ENCODE peak calls at places on chromosomes 13 and 19, in four cellular contexts. One of them, this sample, is unnamed.

GRCh38 chr13:35502456-35502855 is 26.0 kb upstream of the MAB21L1 start:
- DNase-seq in HCT116: no peak
- DNase-seq in HepG2: no peak
- DNase-seq in K562: no peak
- DNase-seq in this sample: no peak

GRCh38 chr19:2974342-2974932 is 2.9 kb upstream of the TLE6 start:
- DNase-seq in HCT116: no peak
- DNase-seq in HepG2: no peak
- DNase-seq in K562: peak
- DNase-seq in this sample: no peak

GRCh38 chr19:7533281-7533819 is 2.2 kb upstream of the PNPLA6 start:
- DNase-seq in HCT116: no peak
- DNase-seq in HepG2: no peak
- DNase-seq in K562: no peak
- DNase-seq in this sample: no peak

GRCh38 chr13:103876571-103876970 is 810.4 kb upstream of the SLC10A2 start:
- DNase-seq in HCT116: no peak
- DNase-seq in HepG2: no peak
- DNase-seq in K562: no peak
- DNase-seq in this sample: no peak

GRCh38 chr19:53076984-53077383 is 26.2 kb downstream of the ZNF160 start:
- DNase-seq in HCT116: no peak
- DNase-seq in HepG2: peak
- DNase-seq in K562: peak
- DNase-seq in this sample: no peak

GRCh38 chr19:46366620-46367277 is 19.9 kb downstream of the PPP5C start:
- DNase-seq in HCT116: no peak
- DNase-seq in HepG2: no peak
- DNase-seq in K562: no peak
- DNase-seq in this sample: no peak

GRCh38 chr13:41058229-41059070 is 2.9 kb upstream of the WBP4 start:
- DNase-seq in HCT116: no peak
- DNase-seq in HepG2: no peak
- DNase-seq in K562: no peak
- DNase-seq in this sample: no peak

GRCh38 chr19:44907613-44908012 is 2.0 kb downstream of the APOE start:
- DNase-seq in HCT116: no peak
- DNase-seq in HepG2: no peak
- DNase-seq in K562: no peak
- DNase-seq in this sample: no peak

GRCh38 chr13:35953537-35954206 is 177.5 kb downstream of the DCLK1 start:
- DNase-seq in HCT116: peak
- DNase-seq in HepG2: peak
- DNase-seq in K562: peak
- DNase-seq in this sample: no peak

GRCh38 chr19:1503089-1503924 is 9.5 kb downstream of the ADAMTSL5 start:
- DNase-seq in HCT116: no peak
- DNase-seq in HepG2: no peak
- DNase-seq in K562: peak
- DNase-seq in this sample: no peak

GRCh38 chr19:5212101-5212500 is 128.5 kb downstream of the PTPRS start:
- DNase-seq in HCT116: no peak
- DNase-seq in HepG2: no peak
- DNase-seq in K562: no peak
- DNase-seq in this sample: no peak

GRCh38 chr19:40154121-40154680 is 37.0 kb upstream of the MAP3K10 start:
- DNase-seq in HCT116: no peak
- DNase-seq in HepG2: no peak
- DNase-seq in K562: no peak
- DNase-seq in this sample: no peak

GRCh38 chr19:58356236-58356970 is 3.1 kb upstream of the A1BG start:
- DNase-seq in HCT116: no peak
- DNase-seq in HepG2: no peak
- DNase-seq in K562: no peak
- DNase-seq in this sample: no peak

GRCh38 chr13:41054919-41055619 is 6.2 kb upstream of the WBP4 start:
- DNase-seq in HCT116: no peak
- DNase-seq in HepG2: peak
- DNase-seq in K562: no peak
- DNase-seq in this sample: no peak

GRCh38 chr19:1166872-1167573 is 7.0 kb downstream of the SBNO2 start:
- DNase-seq in HCT116: no peak
- DNase-seq in HepG2: no peak
- DNase-seq in K562: no peak
- DNase-seq in this sample: no peak

GRCh38 chr19:56071151-56071550 is 49.9 kb downstream of the ZNF787 start:
- DNase-seq in HCT116: peak
- DNase-seq in HepG2: peak
- DNase-seq in K562: peak
- DNase-seq in this sample: no peak

GRCh38 chr19:39531834-39532232 is 819 bp downstream of the EID2B start:
- DNase-seq in HCT116: no peak
- DNase-seq in HepG2: no peak
- DNase-seq in K562: no peak
- DNase-seq in this sample: no peak

GRCh38 chr19:55858401-55858800 is 22.1 kb downstream of the NLRP4 start:
- DNase-seq in HCT116: no peak
- DNase-seq in HepG2: no peak
- DNase-seq in K562: no peak
- DNase-seq in this sample: no peak

GRCh38 chr19:46599716-46600392 is 1.3 kb upstream of the CALM3 start:
- DNase-seq in HCT116: no peak
- DNase-seq in HepG2: no peak
- DNase-seq in K562: no peak
- DNase-seq in this sample: no peak

GRCh38 chr13:22403144-22403543 is 732.3 kb downstream of the FGF9 start:
- DNase-seq in HCT116: no peak
- DNase-seq in HepG2: no peak
- DNase-seq in K562: no peak
- DNase-seq in this sample: no peak

GRCh38 chr19:10270616-10271394 is at the start of gene ICAM1:
- DNase-seq in HCT116: no peak
- DNase-seq in HepG2: peak
- DNase-seq in K562: peak
- DNase-seq in this sample: no peak

GRCh38 chr13:62418872-62419271 is 1003.2 kb upstream of the PCDH20 start:
- DNase-seq in HCT116: no peak
- DNase-seq in HepG2: no peak
- DNase-seq in K562: no peak
- DNase-seq in this sample: no peak

GRCh38 chr13:20518652-20519051 is 7.0 kb downstream of the CRYL1 start:
- DNase-seq in HCT116: no peak
- DNase-seq in HepG2: no peak
- DNase-seq in K562: no peak
- DNase-seq in this sample: no peak

GRCh38 chr19:32691952-32692726 is 518 bp downstream of the NUDT19 start:
- DNase-seq in HCT116: no peak
- DNase-seq in HepG2: no peak
- DNase-seq in K562: peak
- DNase-seq in this sample: no peak

GRCh38 chr19:53571339-53571738 is 33.4 kb downstream of the ZNF331 start:
- DNase-seq in HCT116: no peak
- DNase-seq in HepG2: no peak
- DNase-seq in K562: no peak
- DNase-seq in this sample: no peak

GRCh38 chr19:49771674-49772139 is 4.9 kb downstream of the AP2A1 start:
- DNase-seq in HCT116: no peak
- DNase-seq in HepG2: peak
- DNase-seq in K562: no peak
- DNase-seq in this sample: no peak

GRCh38 chr19:2461751-2462634 is 5.2 kb upstream of the LMNB2 start:
- DNase-seq in HCT116: peak
- DNase-seq in HepG2: no peak
- DNase-seq in K562: no peak
- DNase-seq in this sample: no peak

GRCh38 chr13:27481766-27482165 is 31.4 kb upstream of the MTIF3 start:
- DNase-seq in HCT116: peak
- DNase-seq in HepG2: peak
- DNase-seq in K562: peak
- DNase-seq in this sample: no peak
- TF ChIP-seq TCF7L2 in HCT116: no peak
- TF ChIP-seq TCF7L2 in HepG2: no peak
- TF ChIP-seq TCF7L2 in K562: no peak
- TF ChIP-seq TCF7L2 in this sample: no peak

GRCh38 chr13:108897955-108898354 is 268.5 kb downstream of the MYO16 start:
- DNase-seq in HCT116: no peak
- DNase-seq in HepG2: no peak
- DNase-seq in K562: no peak
- DNase-seq in this sample: no peak
- TF ChIP-seq TCF7L2 in HCT116: no peak
- TF ChIP-seq TCF7L2 in HepG2: no peak
- TF ChIP-seq TCF7L2 in K562: no peak
- TF ChIP-seq TCF7L2 in this sample: no peak

DNA sequence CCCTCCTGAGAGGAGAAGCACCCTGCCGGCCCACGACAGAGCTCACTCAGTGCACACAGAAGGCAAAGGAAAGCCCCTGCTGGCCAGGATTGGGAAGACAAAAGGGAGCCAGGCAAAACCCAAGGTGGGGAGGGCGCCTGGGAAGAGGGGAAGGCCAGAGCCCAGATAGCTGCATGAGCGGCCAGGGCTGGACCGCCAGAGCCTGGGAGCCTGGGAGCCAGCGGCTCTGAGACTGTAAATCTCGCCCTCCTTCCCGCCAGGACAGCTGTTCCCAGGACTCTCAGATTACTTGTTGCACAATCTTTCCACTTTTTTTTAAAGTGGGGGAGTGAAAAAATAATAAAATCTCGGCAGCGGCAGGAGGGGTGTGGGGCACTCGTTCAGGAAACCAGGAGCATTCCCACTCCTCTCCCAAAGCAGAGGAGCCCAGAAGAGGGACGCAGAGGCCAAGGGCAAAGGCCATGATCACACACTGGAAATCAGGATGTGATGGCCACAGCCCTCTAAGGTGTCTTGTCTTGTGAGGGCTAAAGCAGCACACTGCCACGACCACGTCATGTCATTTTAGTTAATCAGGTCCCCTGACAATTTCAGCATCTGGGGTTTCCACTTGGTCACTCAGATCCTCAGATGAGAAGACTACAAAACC is 19.6 kb upstream of the EPHX3 start:
- DNase-seq in HCT116: no peak
- DNase-seq in HepG2: peak
- DNase-seq in K562: peak
- DNase-seq in this sample: no peak
- TF ChIP-seq TCF7L2 in HCT116: no peak
- TF ChIP-seq TCF7L2 in HepG2: no peak
- TF ChIP-seq TCF7L2 in K562: no peak
- TF ChIP-seq TCF7L2 in this sample: no peak

DNA sequence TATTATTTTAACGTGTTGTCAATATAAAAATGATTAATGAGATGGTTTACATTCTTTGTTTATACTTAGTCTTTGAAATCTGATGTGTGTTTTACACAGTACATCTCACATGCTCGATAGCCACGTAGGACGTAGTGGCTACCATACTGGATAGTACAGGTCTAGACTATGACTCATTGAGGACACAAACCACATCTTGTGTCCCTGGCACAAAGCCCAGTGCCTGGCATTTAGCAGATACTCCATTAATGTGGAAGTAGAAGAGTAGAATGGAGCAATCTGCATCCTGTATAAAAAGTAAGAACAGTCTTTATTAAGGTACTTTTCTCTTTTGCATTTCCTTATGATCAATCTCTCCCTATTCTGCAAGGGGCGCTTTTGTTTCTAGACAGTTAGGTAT is 49.0 kb upstream of the FRY start:
- DNase-seq in HCT116: peak
- DNase-seq in HepG2: peak
- DNase-seq in K562: no peak
- DNase-seq in this sample: no peak
- TF ChIP-seq TCF7L2 in HCT116: no peak
- TF ChIP-seq TCF7L2 in HepG2: no peak
- TF ChIP-seq TCF7L2 in K562: no peak
- TF ChIP-seq TCF7L2 in this sample: no peak

GRCh38 chr13:114111577-114111976 is 20.8 kb downstream of the RASA3 start:
- DNase-seq in HCT116: no peak
- DNase-seq in HepG2: no peak
- DNase-seq in K562: no peak
- DNase-seq in this sample: no peak
- TF ChIP-seq TCF7L2 in HCT116: no peak
- TF ChIP-seq TCF7L2 in HepG2: no peak
- TF ChIP-seq TCF7L2 in K562: no peak
- TF ChIP-seq TCF7L2 in this sample: no peak

GRCh38 chr13:33236021-33236420 is 49.5 kb downstream of the STARD13 start:
- DNase-seq in HCT116: no peak
- DNase-seq in HepG2: no peak
- DNase-seq in K562: no peak
- DNase-seq in this sample: no peak
- TF ChIP-seq TCF7L2 in HCT116: no peak
- TF ChIP-seq TCF7L2 in HepG2: no peak
- TF ChIP-seq TCF7L2 in K562: no peak
- TF ChIP-seq TCF7L2 in this sample: no peak

GRCh38 chr13:73776137-73776785 is 357.9 kb downstream of the KLF12 start:
- DNase-seq in HCT116: no peak
- DNase-seq in HepG2: no peak
- DNase-seq in K562: no peak
- DNase-seq in this sample: no peak
- TF ChIP-seq TCF7L2 in HCT116: no peak
- TF ChIP-seq TCF7L2 in HepG2: no peak
- TF ChIP-seq TCF7L2 in K562: no peak
- TF ChIP-seq TCF7L2 in this sample: no peak

GRCh38 chr19:17490411-17490810 is 20.1 kb downstream of the SLC27A1 start:
- DNase-seq in HCT116: no peak
- DNase-seq in HepG2: no peak
- DNase-seq in K562: no peak
- DNase-seq in this sample: no peak
- TF ChIP-seq TCF7L2 in HCT116: no peak
- TF ChIP-seq TCF7L2 in HepG2: no peak
- TF ChIP-seq TCF7L2 in K562: no peak
- TF ChIP-seq TCF7L2 in this sample: no peak